ENCODE peak calls at places on chromosome 2, in seven cellular contexts. M is T follicular helper cell; Q is T-helper 9 cell; Z is activated gamma-delta T cell treated with anti-CD3 and anti-CD28 coated beads, Interleukin-2, amount 50 U/mL, for 16 hours; B is WTC11; W is adrenal gland; X is ovary. S is an unnamed sample.

GRCh38 chr2:64017811-64018714 is 1.2 kb downstream of the VPS54 start:
- DNase-seq in M (no peak), Q (no peak), Z (no peak), B (no peak), W (no peak), X (no peak), S (no peak)

GRCh38 chr2:96325038-96325883 is at the start of gene ITPRIPL1:
- DNase-seq in M (no peak), Q (peak), Z (no peak), B (peak), W (no peak), X (no peak), S (no peak)

GRCh38 chr2:37326285-37326684 is 1.7 kb upstream of the PRKD3 start:
- DNase-seq in M (no peak), Q (no peak), Z (no peak), B (no peak), W (peak), X (no peak), S (no peak)

GRCh38 chr2:109020217-109020637 is 31.2 kb upstream of the EDAR start:
- DNase-seq in M (no peak), Q (no peak), Z (no peak), B (no peak), W (no peak), X (no peak), S (no peak)

GRCh38 chr2:44120428-44120827 is 48.2 kb upstream of the PPM1B start:
- DNase-seq in M (no peak), Q (no peak), Z (no peak), B (no peak), W (no peak), X (no peak), S (peak)

GRCh38 chr2:183532514-183532913 is 408.3 kb downstream of the NUP35 start:
- DNase-seq in M (no peak), Q (no peak), Z (no peak), B (no peak), W (no peak), X (no peak), S (no peak)

GRCh38 chr2:240247241-240247867 is 106.9 kb upstream of the OTOS start:
- DNase-seq in M (no peak), Q (no peak), Z (no peak), B (no peak), W (no peak), X (no peak), S (no peak)

GRCh38 chr2:165015052-165015642 is 59.8 kb upstream of the SLC38A11 start:
- DNase-seq in M (peak), Q (peak), Z (peak), B (peak), W (peak), X (peak), S (peak)

GRCh38 chr2:191025155-191025554 is 11.2 kb upstream of the STAT1 start:
- DNase-seq in M (no peak), Q (no peak), Z (no peak), B (no peak), W (no peak), X (no peak), S (no peak)

GRCh38 chr2:33644215-33644614 is 45.1 kb upstream of the FAM98A start:
- DNase-seq in M (no peak), Q (no peak), Z (no peak), B (no peak), W (no peak), X (no peak), S (no peak)

GRCh38 chr2:46384457-46384815 is 87.2 kb downstream of the EPAS1 start:
- DNase-seq in M (no peak), Q (no peak), Z (no peak), B (no peak), W (no peak), X (no peak), S (no peak)

GRCh38 chr2:6909431-6910385 is 7.5 kb upstream of the RNF144A start:
- DNase-seq in M (peak), Q (no peak), Z (no peak), B (no peak), W (no peak), X (no peak), S (peak)